ENCODE peak calls at places on chromosomes 6 and 20, in seven cellular contexts. O, V, S, L, A, X and H are unnamed samples.

GRCh38 chr20:37386505-37387201 is 40.7 kb downstream of the SRC start:
- DNase-seq in L (peak; percentile 66), V (no peak), A (no peak), X (peak; percentile 9), S (no peak), O (no peak), H (no peak)

GRCh38 chr6:16438677-16439615 is 200.6 kb downstream of the GMPR start:
- DNase-seq in V (no peak), L (no peak), X (no peak), O (peak; percentile 64), A (no peak), S (no peak), H (peak; percentile 62)

GRCh38 chr20:25586877-25587276 is 1.5 kb upstream of the NINL start:
- DNase-seq in X (no peak), V (peak; percentile 10), A (no peak), S (no peak), L (no peak), O (peak; percentile 11), H (no peak)

GRCh38 chr6:146790561-146791091 is 191.9 kb downstream of the ADGB start:
- DNase-seq in V (no peak), A (no peak), O (no peak), L (no peak), X (no peak), S (no peak), H (no peak)

GRCh38 chr6:76441850-76442249 is 369.4 kb upstream of the IMPG1 start:
- DNase-seq in V (no peak), O (no peak), S (no peak), X (no peak), L (no peak), A (no peak), H (no peak)

GRCh38 chr20:19867940-19868371 is 109.9 kb downstream of the RIN2 start:
- DNase-seq in O (no peak), V (no peak), A (no peak), X (peak; percentile 48), S (no peak), L (no peak), H (no peak)

GRCh38 chr20:24331939-24332338 is 137.5 kb upstream of the SYNDIG1 start:
- DNase-seq in A (no peak), V (no peak), S (no peak), O (no peak), L (no peak), X (no peak), H (no peak)

GRCh38 chr20:18686696-18687095 is 98.8 kb downstream of the DTD1 start:
- DNase-seq in A (no peak), S (no peak), O (no peak), X (no peak), V (no peak), L (no peak), H (no peak)

GRCh38 chr20:39016076-39016475 is 53.9 kb downstream of the DHX35 start:
- DNase-seq in V (no peak), S (no peak), O (no peak), L (no peak), X (no peak), A (no peak), H (no peak)

GRCh38 chr20:40763646-40764295 is 74.7 kb upstream of the MAFB start:
- DNase-seq in X (no peak), L (no peak), A (no peak), O (peak; percentile 16), S (no peak), V (no peak), H (no peak)

GRCh38 chr6:85449818-85450577 is at the start of gene NT5E:
- DNase-seq in O (peak; percentile 75), L (peak; percentile 83), S (peak; percentile 50), X (peak; percentile 88), A (peak; percentile 70), V (peak; percentile 83), H (peak; percentile 89)

GRCh38 chr6:24985313-24985712 is 49.6 kb upstream of the RIPOR2 start:
- DNase-seq in X (no peak), A (no peak), O (no peak), L (no peak), S (no peak), V (peak; percentile 41), H (no peak)

DNA sequence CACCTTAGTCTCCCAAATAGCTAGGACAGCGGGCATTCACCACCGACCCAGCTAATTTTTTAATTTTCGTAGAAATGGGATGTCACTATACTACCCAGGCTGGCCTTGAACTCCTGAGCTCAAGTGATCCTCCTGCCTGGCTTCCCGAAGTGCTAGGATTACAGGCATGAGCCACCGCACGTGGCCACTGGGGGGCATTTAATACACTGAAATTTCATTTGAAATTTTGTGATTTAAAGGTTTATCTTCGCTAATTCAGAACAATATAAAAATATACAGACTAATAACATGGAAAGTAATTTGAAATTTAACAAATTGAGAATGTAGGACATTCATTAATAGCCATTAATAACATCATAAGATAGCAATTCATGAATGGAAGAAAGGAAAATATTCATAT is 20.5 kb upstream of the TBC1D32 start:
- DNase-seq in L (no peak), V (peak; percentile 18), X (no peak), A (no peak), S (no peak), O (no peak), H (no peak)
- TF ChIP-seq CTCF in L (no peak), V (peak; percentile 57), X (no peak), A (peak; percentile 12), S (peak; percentile 57), O (peak; percentile 23), H (no peak)

DNA sequence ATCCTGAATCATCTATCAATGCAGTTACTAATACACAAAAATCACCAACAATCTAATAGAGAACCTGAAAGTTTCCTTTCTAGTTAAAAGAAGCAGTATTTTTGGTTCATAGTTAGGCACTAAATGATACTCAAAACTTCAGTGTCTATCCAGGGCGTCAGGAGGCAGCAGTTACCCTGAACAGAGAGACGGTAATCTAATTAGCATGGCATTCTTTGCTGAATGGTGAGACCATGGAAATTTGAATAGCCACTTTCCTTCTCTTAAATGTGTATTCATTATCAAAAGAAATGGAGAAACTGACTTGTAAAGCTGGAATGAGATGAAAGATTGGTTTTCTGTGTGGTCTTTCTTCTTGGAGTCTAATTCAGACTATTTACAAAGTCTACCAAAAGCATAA is 146.6 kb upstream of the BMP5 start:
- DNase-seq in O (peak; percentile 33), L (no peak), V (peak; percentile 81), A (no peak), X (no peak), S (no peak), H (no peak)
- TF ChIP-seq CTCF in O (peak; percentile 53), L (no peak), V (peak; percentile 61), A (no peak), X (no peak), S (no peak), H (no peak)

DNA sequence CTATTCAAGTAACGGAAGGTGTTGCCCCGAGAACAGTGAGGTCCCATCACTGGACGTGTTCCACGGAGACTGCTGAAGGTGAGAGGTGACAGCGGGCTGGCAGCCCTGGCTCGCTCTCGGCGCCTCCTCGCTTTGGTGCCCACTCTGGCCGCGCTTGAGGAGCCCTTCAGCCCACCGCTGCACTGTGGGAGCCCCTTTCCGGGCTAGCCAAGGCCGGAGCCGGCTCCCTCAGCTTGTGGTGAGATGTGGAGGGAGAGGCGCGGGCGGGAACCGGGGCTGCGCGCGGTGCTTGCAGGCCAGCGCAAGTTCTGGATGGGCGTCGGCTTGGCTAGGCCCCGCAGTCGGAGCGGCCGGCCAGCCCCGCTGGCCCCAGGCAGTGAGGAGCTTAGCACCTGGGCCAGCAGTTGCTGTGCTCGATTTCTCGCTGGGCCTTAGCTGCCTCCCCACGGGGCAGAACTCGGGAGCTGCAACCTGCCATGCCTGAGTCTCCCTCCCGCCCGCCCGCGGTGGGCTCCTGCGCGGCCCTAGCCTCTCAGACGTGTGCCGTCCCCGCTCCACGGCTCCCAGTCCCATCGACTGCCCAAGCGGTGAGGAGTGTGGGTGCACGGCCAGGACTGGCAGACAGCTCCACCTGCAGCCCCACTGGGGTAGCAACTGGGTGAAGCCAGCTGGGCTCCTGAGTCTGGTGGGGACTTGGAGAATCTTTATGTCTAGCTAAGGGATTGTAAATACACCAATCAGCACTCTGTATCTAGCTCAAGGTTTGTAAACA is 77.6 kb downstream of the RNF182 start:
- DNase-seq in L (peak; percentile 40), V (no peak), O (no peak), A (no peak), X (no peak), S (no peak), H (no peak)
- TF ChIP-seq CTCF in L (no peak), V (peak; percentile 14), O (no peak), A (no peak), X (no peak), S (no peak), H (no peak)

GRCh38 chr6:33788694-33789549 is at the start of gene LEMD2:
- DNase-seq in V (peak; percentile 94), A (peak; percentile 95), L (peak; percentile 97), O (peak; percentile 92), S (peak; percentile 89), X (peak; percentile 94), H (peak; percentile 98)

GRCh38 chr6:33789550-33789895 is 593 bp upstream of the LEMD2 start:
- DNase-seq in V (no peak), A (no peak), L (no peak), O (no peak), S (no peak), X (no peak), H (no peak)

GRCh38 chr6:33786736-33787135 is 2.2 kb downstream of the LEMD2 start:
- DNase-seq in L (no peak), S (no peak), O (no peak), V (no peak), X (no peak), A (no peak), H (no peak)

GRCh38 chr6:33787336-33787953 is 1.5 kb downstream of the LEMD2 start:
- DNase-seq in A (no peak), V (no peak), X (no peak), O (peak; percentile 63), S (no peak), L (no peak), H (no peak)

DNA sequence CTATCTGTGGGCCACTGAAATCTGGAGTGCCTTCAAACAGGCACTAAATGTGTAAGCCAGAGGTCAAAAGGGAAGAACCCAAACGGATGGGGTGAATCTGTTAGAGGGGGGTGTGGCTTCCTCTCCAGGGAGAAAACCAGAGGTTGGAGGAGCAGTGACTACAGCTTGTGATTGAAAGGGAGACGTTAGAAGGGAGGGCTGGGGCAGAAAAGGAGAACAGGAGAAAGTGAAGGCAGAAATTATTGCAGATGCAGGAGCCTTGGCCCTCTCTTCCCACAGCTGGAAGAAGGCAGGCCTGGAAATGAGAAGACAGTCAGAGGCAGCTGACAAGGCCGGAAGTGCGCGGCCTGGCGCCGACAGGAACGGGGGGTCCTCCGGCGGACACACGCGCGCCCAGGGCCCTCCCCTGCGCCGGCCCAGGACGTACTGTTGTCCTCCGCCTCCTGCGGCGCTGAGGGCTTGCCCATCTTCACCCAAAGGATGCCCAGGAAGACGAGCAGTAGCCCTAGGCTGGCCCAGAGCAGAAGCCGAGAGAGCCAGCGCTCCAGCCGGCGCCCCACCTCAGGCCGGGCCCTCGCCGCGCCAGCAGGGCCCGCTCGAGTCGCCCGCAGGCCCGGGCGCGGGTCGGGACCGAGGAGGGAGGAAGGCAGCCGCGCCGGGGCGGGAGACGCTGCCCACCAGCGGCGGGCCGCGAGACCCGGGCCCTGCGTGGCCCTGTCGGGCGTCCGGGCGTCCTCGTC is 806 bp downstream of the LEMD2 start:
- DNase-seq in A (peak; percentile 77), L (no peak), V (peak; percentile 51), S (peak; percentile 39), O (peak; percentile 86), X (peak; percentile 86), H (peak; percentile 86)
- TF ChIP-seq CTCF in A (no peak), L (no peak), V (no peak), S (no peak), O (no peak), X (no peak), H (no peak)

GRCh38 chr20:45892049-45892816 is 1.1 kb downstream of the CTSA start:
- DNase-seq in A (peak; percentile 40), V (peak; percentile 34), O (no peak), X (no peak), L (no peak), S (no peak), H (no peak)
- TF ChIP-seq CTCF in A (no peak), V (no peak), O (no peak), X (no peak), L (no peak), S (peak; percentile 13), H (no peak)